ENCODE peak calls at places on chromosomes 1 and 21, in six cellular contexts. B, F, G, L, K and Q are unnamed samples.

GRCh38 chr21:28148400-28149064 is 844.1 kb downstream of the LTN1 start:
- DNase-seq in B (no peak), F (no peak), G (no peak), L (no peak), K (no peak), Q (no peak)

GRCh38 chr1:44010935-44011610 is 19.7 kb downstream of the CCDC24 start:
- DNase-seq in B (no peak), F (no peak), G (no peak), L (no peak), K (no peak), Q (no peak)

GRCh38 chr1:233584931-233585330 is 29.0 kb upstream of the KCNK1 start:
- DNase-seq in B (no peak), F (no peak), G (no peak), L (no peak), K (no peak), Q (no peak)

GRCh38 chr1:212301570-212301969 is 16.4 kb downstream of the PPP2R5A start:
- DNase-seq in B (no peak), F (no peak), G (no peak), L (no peak), K (no peak), Q (no peak)

GRCh38 chr1:168719306-168720111 is 9.5 kb downstream of the DPT start:
- DNase-seq in B (no peak), F (no peak), G (no peak), L (no peak), K (peak; percentile 68), Q (no peak)

GRCh38 chr1:186813420-186813819 is 15.3 kb upstream of the PLA2G4A start:
- DNase-seq in B (no peak), F (no peak), G (no peak), L (no peak), K (no peak), Q (no peak)

GRCh38 chr1:245319161-245319560 is 164.4 kb downstream of the KIF26B start:
- DNase-seq in B (no peak), F (no peak), G (no peak), L (no peak), K (no peak), Q (no peak)

GRCh38 chr21:44304846-44305245 is 5.0 kb downstream of the PFKL start:
- DNase-seq in B (no peak), F (no peak), G (no peak), L (no peak), K (peak; percentile 54), Q (no peak)

GRCh38 chr21:34202553-34203332 is 129.4 kb downstream of the MRPS6 start:
- DNase-seq in B (peak; percentile 86), F (no peak), G (no peak), L (no peak), K (no peak), Q (no peak)

GRCh38 chr21:29849735-29850176 is 90.0 kb downstream of the GRIK1 start:
- DNase-seq in B (no peak), F (peak; percentile 26), G (no peak), L (peak; percentile 3), K (peak; percentile 5), Q (no peak)

GRCh38 chr1:28449904-28450303 is 55.9 kb upstream of the RCC1 start:
- DNase-seq in B (no peak), F (no peak), G (no peak), L (no peak), K (no peak), Q (no peak)

GRCh38 chr1:222065234-222065633 is 323.3 kb upstream of the DUSP10 start:
- DNase-seq in B (no peak), F (no peak), G (no peak), L (no peak), K (no peak), Q (no peak)

GRCh38 chr1:226736001-226736907 is 2.8 kb downstream of the ITPKB start:
- DNase-seq in B (peak; percentile 66), F (peak; percentile 36), G (peak; percentile 75), L (no peak), K (no peak), Q (no peak)

GRCh38 chr1:27868932-27869718 is 3.2 kb upstream of the THEMIS2 start:
- DNase-seq in B (no peak), F (no peak), G (no peak), L (no peak), K (no peak), Q (no peak)

GRCh38 chr1:198605880-198606458 is 32.9 kb upstream of the PTPRC start:
- DNase-seq in B (no peak), F (no peak), G (no peak), L (no peak), K (no peak), Q (no peak)

GRCh38 chr1:235409045-235409820 is 42.0 kb downstream of the TBCE start:
- DNase-seq in B (no peak), F (no peak), G (no peak), L (no peak), K (no peak), Q (no peak)

GRCh38 chr1:77585610-77586314 is 96.7 kb downstream of the ZZZ3 start:
- DNase-seq in B (no peak), F (no peak), G (no peak), L (no peak), K (no peak), Q (no peak)

DNA sequence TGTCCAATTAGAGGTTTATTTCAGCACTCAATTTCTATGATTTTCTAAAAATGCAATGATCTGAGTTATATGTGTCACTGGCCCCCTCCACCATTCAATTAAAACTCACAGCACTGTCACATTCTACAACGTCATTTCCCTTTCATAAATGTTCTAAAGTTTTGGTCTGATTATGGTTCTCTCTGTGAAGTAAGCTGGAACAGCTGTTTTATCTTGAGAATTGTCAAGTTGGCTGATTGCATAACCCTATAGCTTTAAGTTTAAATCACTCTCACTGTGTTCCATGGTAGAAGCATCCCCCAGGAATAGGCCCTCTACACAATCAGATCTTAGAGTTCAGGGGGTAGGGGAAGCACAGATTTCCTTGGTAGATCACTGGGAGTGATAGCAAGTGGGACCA is 41.4 kb upstream of the DNASE2B start:
- DNase-seq in B (no peak), F (no peak), G (no peak), L (no peak), K (no peak), Q (no peak)
- H3K27ac ChIP-seq in B (no peak overlapping the region), F (no peak overlapping the region), G (no peak overlapping the region), L (no peak overlapping the region), K (no peak overlapping the region), Q (no peak overlapping the region)

GRCh38 chr1:7873801-7874795 is 21.2 kb upstream of the UTS2 start:
- DNase-seq in B (no peak), F (no peak), G (no peak), L (no peak), K (no peak), Q (no peak)

GRCh38 chr1:7879228-7879627 is 26.4 kb upstream of the UTS2 start:
- DNase-seq in B (no peak), F (no peak), G (no peak), L (no peak), K (no peak), Q (no peak)

GRCh38 chr1:7878027-7878426 is 25.2 kb upstream of the UTS2 start:
- DNase-seq in B (no peak), F (no peak), G (no peak), L (no peak), K (no peak), Q (no peak)
- H3K9me3 ChIP-seq in B (peaks cover 12% of the 10 kb centered on the region), F (no peaks in the 10 kb centered on the region), G (peaks cover 15% of the 10 kb centered on the region), L (peaks cover 3% of the 10 kb centered on the region), K (peaks cover 12% of the 10 kb centered on the region), Q (peaks cover 8% of the 10 kb centered on the region)

DNA sequence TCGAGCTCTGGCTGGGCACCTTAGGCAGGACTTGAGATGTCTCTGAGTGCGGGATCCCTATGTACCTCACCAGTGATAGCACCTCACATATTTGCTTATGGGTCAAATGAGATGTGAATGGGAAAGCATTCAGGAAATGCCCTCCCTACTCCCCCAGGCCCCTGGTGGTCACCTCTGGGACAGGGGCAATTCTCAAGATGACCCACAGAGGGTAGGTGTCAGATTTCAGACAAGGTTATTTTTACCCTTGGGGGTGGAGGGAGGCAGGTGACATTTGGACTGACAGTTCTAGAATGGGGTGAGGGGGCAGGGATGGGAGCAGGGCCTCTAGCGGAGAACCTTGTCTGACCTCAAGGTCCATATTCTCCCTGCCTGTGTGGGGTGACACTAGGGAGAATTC is 27.1 kb downstream of the ACOT11 start:
- DNase-seq in B (no peak), F (no peak), G (peak; percentile 15), L (no peak), K (no peak), Q (no peak)
- H3K27ac ChIP-seq in B (no peak overlapping the region), F (no peak overlapping the region), G (peak overlapping the region; percentile 96), L (no peak overlapping the region), K (no peak overlapping the region), Q (no peak overlapping the region)

DNA sequence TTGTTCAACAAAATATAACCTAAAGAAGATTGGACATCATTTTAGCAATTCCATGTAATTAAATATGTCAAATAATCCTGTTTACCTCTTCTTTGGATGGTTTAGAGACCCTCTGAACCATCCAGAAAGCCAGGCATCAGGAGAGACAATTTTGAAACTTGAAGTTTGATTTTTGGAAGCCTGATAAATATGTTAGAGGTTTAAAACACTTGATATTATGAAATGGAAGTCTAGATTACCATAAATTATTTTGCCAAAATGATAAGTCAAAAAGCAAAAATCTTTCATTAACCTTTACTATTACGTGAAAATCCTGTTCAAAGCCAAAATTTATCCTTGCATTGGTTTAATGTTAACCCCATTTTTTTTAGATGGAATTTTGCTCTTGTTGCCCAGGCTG is 43.5 kb downstream of the CCDC30 start:
- DNase-seq in B (no peak), F (no peak), G (no peak), L (no peak), K (no peak), Q (no peak)
- H3K9me3 ChIP-seq in B (peaks cover 22% of the 10 kb centered on the region), F (peaks cover 49% of the 10 kb centered on the region), G (peaks cover 68% of the 10 kb centered on the region), L (peaks cover 19% of the 10 kb centered on the region), K (peaks cover 21% of the 10 kb centered on the region), Q (no peaks in the 10 kb centered on the region)

GRCh38 chr1:1233567-1233892 is 1.5 kb downstream of the B3GALT6 start:
- DNase-seq in B (no peak), F (no peak), G (no peak), L (no peak), K (no peak), Q (no peak)
- H3K27ac ChIP-seq in B (no peak overlapping the region), F (no peak overlapping the region), G (no peak overlapping the region), L (no peak overlapping the region), K (no peak overlapping the region), Q (no peak overlapping the region)

DNA sequence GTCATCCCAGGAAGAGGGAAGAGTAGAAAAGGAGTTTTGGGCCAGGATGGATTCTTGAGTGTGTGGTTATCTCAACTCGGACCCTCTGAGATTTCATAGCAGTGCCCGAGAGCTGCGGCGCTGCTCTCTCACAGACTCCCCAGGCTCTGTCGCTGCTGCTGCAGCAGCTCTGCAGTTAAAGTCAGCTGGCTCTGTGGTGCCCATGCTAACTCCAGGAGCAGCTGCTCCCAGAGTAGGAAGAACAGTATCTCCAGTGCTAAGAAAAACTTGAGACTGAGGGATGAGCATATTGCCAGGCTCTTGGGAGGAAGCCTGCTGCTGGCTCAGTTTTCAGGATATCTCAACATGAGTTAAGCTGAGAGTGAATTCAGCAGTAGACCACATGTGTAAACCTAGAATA is 4.4 kb downstream of the LCE2D start:
- DNase-seq in B (no peak), F (no peak), G (no peak), L (no peak), K (no peak), Q (no peak)
- H3K9me3 ChIP-seq in B (no peaks in the 10 kb centered on the region), F (no peaks in the 10 kb centered on the region), G (no peaks in the 10 kb centered on the region), L (no peaks in the 10 kb centered on the region), K (no peaks in the 10 kb centered on the region), Q (no peaks in the 10 kb centered on the region)

DNA sequence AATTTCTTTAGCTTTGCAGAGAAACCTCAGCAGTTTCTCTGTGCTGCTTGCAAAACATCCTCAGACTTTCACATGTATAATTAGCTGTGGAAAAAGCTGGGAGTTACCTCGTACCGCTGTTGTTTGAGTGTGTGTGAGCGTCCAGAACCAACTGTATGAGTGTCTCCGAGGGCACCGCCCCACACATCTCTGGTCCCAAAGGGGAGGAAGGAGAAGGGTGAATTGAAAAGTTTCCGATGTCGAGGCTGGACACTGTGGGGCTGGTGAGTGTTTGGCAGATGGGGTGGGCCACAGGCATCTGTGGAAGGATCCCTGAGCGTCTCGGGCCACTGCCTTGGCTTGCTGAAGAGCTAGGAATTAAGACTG is 1.2 kb downstream of the ATP2B4 start:
- DNase-seq in B (no peak), F (no peak), G (peak; percentile 69), L (no peak), K (no peak), Q (no peak)
- H3K27ac ChIP-seq in B (peak overlapping the region; percentile 86), F (peak overlapping the region; percentile 48), G (peak overlapping the region; percentile 94), L (peak overlapping the region; percentile 95), K (peak overlapping the region; percentile 79), Q (peak overlapping the region; percentile 87)